ENCODE peak calls at places on chromosomes 6 and 20, in four cellular contexts. E, M, O and F are unnamed samples.

GRCh38 chr6:97059473-97059872 is 134.9 kb downstream of the KLHL32 start:
- DNase-seq in E (peak), M (peak), O (no peak), F (peak)

GRCh38 chr20:9626357-9626756 is 112.0 kb downstream of the LAMP5 start:
- DNase-seq in E (no peak), M (peak), O (no peak), F (no peak)

GRCh38 chr6:12545837-12546658 is 170.5 kb upstream of the PHACTR1 start:
- DNase-seq in E (peak), M (peak), O (no peak), F (peak)

GRCh38 chr20:53677447-53678314 is 84.0 kb upstream of the ZNF217 start:
- DNase-seq in E (peak), M (peak), O (no peak), F (no peak)

GRCh38 chr6:4388675-4389074 is 253.3 kb upstream of the ECI2 start:
- DNase-seq in E (no peak), M (no peak), O (no peak), F (peak)

GRCh38 chr6:1634081-1634480 is 24.4 kb downstream of the FOXC1 start:
- DNase-seq in E (no peak), M (no peak), O (no peak), F (no peak)

GRCh38 chr6:104010897-104011296 is 848.8 kb downstream of the HACE1 start:
- DNase-seq in E (no peak), M (no peak), O (no peak), F (no peak)

GRCh38 chr6:130933712-130934200 is 106.5 kb downstream of the SMLR1 start:
- DNase-seq in E (peak), M (peak), O (no peak), F (peak)

GRCh38 chr20:16606468-16606867 is 33.2 kb upstream of the KIF16B start:
- DNase-seq in E (no peak), M (no peak), O (no peak), F (no peak)

GRCh38 chr6:164283574-164283973 is 869.1 kb downstream of the QKI start:
- DNase-seq in E (no peak), M (no peak), O (no peak), F (no peak)

GRCh38 chr6:36834576-36835293 is 4.5 kb downstream of the CPNE5 start:
- DNase-seq in E (no peak), M (no peak), O (no peak), F (no peak)

GRCh38 chr6:144936764-144937163 is 651.6 kb downstream of the UTRN start:
- DNase-seq in E (no peak), M (no peak), O (no peak), F (peak)

GRCh38 chr20:5848711-5849505 is 98.7 kb downstream of the SHLD1 start:
- DNase-seq in E (peak), M (no peak), O (no peak), F (peak)

GRCh38 chr6:169220068-169220964 is 33.3 kb downstream of the THBS2 start:
- DNase-seq in E (no peak), M (no peak), O (no peak), F (no peak)

GRCh38 chr20:25309395-25310267 is 61.7 kb downstream of the PYGB start:
- DNase-seq in E (peak), M (peak), O (no peak), F (peak)

GRCh38 chr6:90870561-90870960 is 283.7 kb upstream of the MAP3K7 start:
- DNase-seq in E (no peak), M (no peak), O (no peak), F (no peak)

GRCh38 chr6:7035837-7036249 is 71.9 kb upstream of the RREB1 start:
- DNase-seq in E (no peak), M (no peak), O (no peak), F (no peak)

GRCh38 chr6:132961122-132961521 is 146.8 kb downstream of the RPS12 start:
- DNase-seq in E (peak), M (no peak), O (no peak), F (peak)

DNA sequence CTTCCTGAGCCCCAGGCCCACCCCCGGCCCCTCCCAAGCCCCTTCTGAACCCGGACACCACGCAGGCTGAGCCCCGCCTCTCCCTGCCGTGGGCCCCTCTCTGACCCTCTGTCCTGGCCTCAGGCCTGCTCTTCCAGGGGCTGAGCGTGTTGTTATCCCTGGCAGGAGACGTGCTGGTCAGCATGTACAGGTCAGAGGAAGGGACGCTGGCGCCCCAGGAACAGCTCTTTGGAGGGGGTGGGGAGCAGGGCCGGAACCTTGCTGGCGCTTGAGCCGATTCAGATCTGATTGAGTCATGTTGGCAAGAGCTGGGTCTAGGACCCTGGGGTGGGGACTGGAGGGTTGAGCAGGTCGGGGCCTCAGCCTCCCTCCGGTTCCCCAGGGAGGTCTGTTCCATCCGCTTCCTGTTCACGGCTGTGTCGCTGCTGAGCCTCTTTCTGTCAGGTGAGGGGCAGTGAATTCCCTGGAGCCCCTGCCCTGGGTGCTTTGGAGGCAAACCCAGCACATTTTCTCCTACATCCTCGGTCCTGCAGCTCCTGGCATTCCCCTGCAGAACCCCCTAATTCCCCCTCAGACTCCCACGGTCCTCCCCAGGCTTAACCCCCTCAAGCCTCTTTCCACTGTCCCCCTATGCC is 1.9 kb downstream of the SPAG4 start:
- DNase-seq in E (peak), M (peak), O (peak), F (peak)
- TF ChIP-seq CTCF in E (peak), M (peak), O (peak), F (no peak)

DNA sequence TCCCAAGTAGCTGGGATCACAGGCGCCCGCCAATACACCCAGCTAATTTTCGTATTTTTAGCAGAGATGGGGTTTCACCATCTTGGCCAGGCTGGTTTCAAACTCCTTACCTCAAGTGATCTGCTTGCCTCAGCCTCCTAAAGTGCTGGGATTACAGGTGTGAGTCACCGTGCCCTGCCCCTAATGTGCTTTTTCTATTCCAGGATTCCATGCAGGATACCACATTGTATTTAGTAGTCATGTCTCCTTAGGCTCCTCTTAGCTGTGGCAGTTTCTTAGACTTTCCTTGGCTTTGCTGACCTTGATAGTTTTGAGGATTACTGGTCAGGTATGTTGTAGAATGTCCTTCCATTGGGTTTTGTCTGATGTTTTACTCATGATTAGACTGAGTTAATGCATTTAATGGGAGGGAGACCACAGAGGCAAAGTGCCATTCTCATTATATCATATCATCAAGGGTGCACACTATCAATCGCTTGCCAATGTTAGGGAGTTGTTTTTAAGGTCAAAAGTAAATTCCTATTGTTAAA is 39.6 kb upstream of the TNFAIP3 start:
- DNase-seq in E (no peak), M (no peak), O (no peak), F (no peak)
- H3K4me3 ChIP-seq in E (no peak), M (no peak), O (no peak), F (no peak)

DNA sequence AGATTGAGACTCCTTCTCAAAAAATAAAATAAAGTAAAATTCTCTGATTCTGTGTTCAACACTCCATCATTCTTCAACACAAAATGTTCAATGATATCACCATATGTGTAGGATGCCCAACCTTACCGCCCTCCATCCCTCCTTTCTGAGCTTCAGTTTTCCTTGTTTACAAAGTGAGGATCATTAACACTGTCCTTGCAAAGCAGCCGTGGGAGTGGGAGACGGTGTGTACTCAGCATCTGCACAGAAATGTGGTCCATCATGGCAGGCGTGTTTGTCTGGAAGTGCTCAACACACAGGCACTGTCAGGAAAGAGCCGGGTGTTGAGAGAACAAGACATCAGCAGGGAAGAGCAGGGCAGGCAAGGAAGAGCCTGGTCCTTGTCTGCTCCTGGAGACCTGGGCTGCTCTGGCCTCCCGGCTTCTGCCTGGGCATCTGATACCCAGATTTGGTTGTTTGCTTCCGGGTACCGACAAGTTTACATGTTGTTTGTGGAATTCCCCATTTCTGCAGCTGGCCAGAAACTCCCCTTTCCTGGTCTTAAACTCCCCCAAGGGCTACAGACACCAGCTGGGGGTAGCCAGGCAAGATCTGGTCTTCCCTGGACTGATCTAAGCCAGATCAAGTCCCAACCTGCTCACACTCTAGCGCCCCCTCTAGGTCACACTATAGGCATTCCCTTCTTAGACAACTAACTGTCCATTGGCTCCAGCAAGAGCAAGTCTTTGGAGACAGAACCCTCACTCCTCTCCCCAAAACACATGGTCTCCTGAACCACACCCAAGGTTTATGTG is 26.7 kb upstream of the TTPAL start:
- DNase-seq in E (no peak), M (peak), O (no peak), F (no peak)
- TF ChIP-seq CTCF in E (no peak), M (peak), O (no peak), F (peak)

GRCh38 chr6:31834367-31834703 is 6.8 kb downstream of the HSPA1B start:
- DNase-seq in E (no peak), M (peak), O (peak), F (peak)
- H3K4me3 ChIP-seq in E (peak), M (peak), O (peak), F (peak)